ENCODE peak calls at places on chromosomes 3 and 15, in five cellular contexts. O, H, M, L and R are unnamed samples.

GRCh38 chr3:69342074-69342473 is 43.8 kb downstream of the FRMD4B start:
- DNase-seq in O (no peak), H (no peak), M (no peak), L (no peak), R (no peak)

GRCh38 chr3:117628896-117629295 is 919.3 kb downstream of the TUSC7 start:
- DNase-seq in O (no peak), H (no peak), M (no peak), L (no peak), R (no peak)

GRCh38 chr3:110180733-110181132 is 843.4 kb upstream of the DPPA4 start:
- DNase-seq in O (no peak), H (no peak), M (no peak), L (no peak), R (no peak)

GRCh38 chr15:31200735-31201151 is 99.2 kb upstream of the TRPM1 start:
- DNase-seq in O (no peak), H (no peak), M (peak), L (no peak), R (peak)

GRCh38 chr15:93164409-93164808 is 75.4 kb upstream of the RGMA start:
- DNase-seq in O (no peak), H (no peak), M (no peak), L (no peak), R (no peak)

GRCh38 chr3:14434541-14435151 is 32.2 kb downstream of the SLC6A6 start:
- DNase-seq in O (no peak), H (no peak), M (no peak), L (no peak), R (no peak)

GRCh38 chr3:53618946-53619345 is 124.5 kb downstream of the CACNA1D start:
- DNase-seq in O (no peak), H (no peak), M (no peak), L (no peak), R (no peak)

GRCh38 chr3:23806322-23807160 is 786 bp downstream of the UBE2E1 start:
- DNase-seq in O (peak), H (no peak), M (peak), L (no peak), R (peak)

GRCh38 chr15:71278989-71279756 is 163.9 kb downstream of the THSD4 start:
- DNase-seq in O (no peak), H (no peak), M (no peak), L (no peak), R (peak)

GRCh38 chr3:28835751-28836150 is 445.1 kb upstream of the RBMS3 start:
- DNase-seq in O (no peak), H (no peak), M (no peak), L (no peak), R (no peak)

GRCh38 chr15:73956276-73957086 is 30.2 kb downstream of the LOXL1 start:
- DNase-seq in O (peak), H (no peak), M (no peak), L (no peak), R (no peak)

GRCh38 chr3:38170722-38171121 is 5.4 kb downstream of the OXSR1 start:
- DNase-seq in O (no peak), H (no peak), M (no peak), L (no peak), R (no peak)

GRCh38 chr3:153293222-153293621 is 131.2 kb downstream of the RAP2B start:
- DNase-seq in O (no peak), H (no peak), M (no peak), L (no peak), R (no peak)

GRCh38 chr15:41124058-41124457 is 8.0 kb upstream of the INO80 start:
- DNase-seq in O (no peak), H (no peak), M (no peak), L (no peak), R (no peak)

GRCh38 chr3:150346956-150347863 is 60.9 kb upstream of the TSC22D2 start:
- DNase-seq in O (no peak), H (no peak), M (no peak), L (no peak), R (no peak)

GRCh38 chr3:53820756-53821580 is 25.3 kb downstream of the CHDH start:
- DNase-seq in O (peak), H (no peak), M (peak), L (no peak), R (no peak)

GRCh38 chr3:168123211-168124173 is 27.8 kb upstream of the GOLIM4 start:
- DNase-seq in O (no peak), H (no peak), M (no peak), L (no peak), R (no peak)